ENCODE peak calls at places on chromosomes 5 and 9, in four cellular contexts. S is H1, L is HepG2, H is GM12878. J is an unnamed sample.

GRCh38 chr5:123659006-123659405 is 147.0 kb downstream of the CSNK1G3 start:
- DNase-seq in S (no peak), H (no peak), L (no peak), J (no peak)

GRCh38 chr5:6886866-6887265 is 173.6 kb downstream of the TENT4A start:
- DNase-seq in S (no peak), H (no peak), L (no peak), J (no peak)

GRCh38 chr5:111079846-111080245 is 8.3 kb downstream of the TSLP start:
- DNase-seq in H (no peak), L (no peak), S (no peak), J (no peak)

GRCh38 chr5:79547982-79548381 is 34.0 kb upstream of the HOMER1 start:
- DNase-seq in S (no peak), L (no peak), H (no peak), J (no peak)

GRCh38 chr5:109708813-109709212 is 19.1 kb downstream of the MAN2A1 start:
- DNase-seq in L (no peak), S (no peak), H (no peak), J (no peak)

GRCh38 chr5:54900906-54901725 is 84.3 kb downstream of the ESM1 start:
- DNase-seq in S (no peak), L (no peak), H (no peak), J (no peak)

GRCh38 chr5:107402881-107403280 is 267.9 kb downstream of the EFNA5 start:
- DNase-seq in S (no peak), L (no peak), H (no peak), J (no peak)

GRCh38 chr5:40073927-40074326 is 605.8 kb upstream of the PTGER4 start:
- DNase-seq in H (no peak), S (no peak), L (no peak), J (no peak)

GRCh38 chr5:158590936-158591863 is 508.5 kb downstream of the EBF1 start:
- DNase-seq in S (no peak), H (no peak), L (no peak), J (peak)

GRCh38 chr5:134073404-134073803 is 41.1 kb upstream of the TCF7 start:
- DNase-seq in L (no peak), S (no peak), H (no peak), J (no peak)

GRCh38 chr5:77958642-77959315 is 182.6 kb upstream of the TBCA start:
- DNase-seq in L (no peak), S (peak), H (no peak), J (peak)

GRCh38 chr5:180291234-180291940 is 496 bp downstream of the MAPK9 start:
- DNase-seq in H (no peak), L (no peak), S (no peak), J (no peak)

GRCh38 chr5:91133183-91133582 is 249.9 kb downstream of the ARRDC3 start:
- DNase-seq in L (no peak), H (no peak), S (no peak), J (no peak)

GRCh38 chr9:34072868-34073590 is 24.3 kb upstream of the UBAP2 start:
- DNase-seq in S (no peak), L (peak), H (no peak), J (no peak)

GRCh38 chr9:18296702-18297531 is 177.0 kb upstream of the ADAMTSL1 start:
- DNase-seq in L (no peak), S (no peak), H (no peak), J (no peak)

GRCh38 chr5:150700298-150700599 is 613 bp downstream of the RBM22 start:
- DNase-seq in H (no peak), S (no peak), L (no peak), J (no peak)

GRCh38 chr5:123795688-123796087 is 283.7 kb downstream of the CSNK1G3 start:
- DNase-seq in H (no peak), L (no peak), S (no peak), J (no peak)

GRCh38 chr9:13550519-13550918 is 271.0 kb upstream of the MPDZ start:
- DNase-seq in H (no peak), L (no peak), S (no peak), J (no peak)

GRCh38 chr5:97004423-97005060 is 68.7 kb downstream of the LNPEP start:
- DNase-seq in L (no peak), S (no peak), H (no peak), J (no peak)

GRCh38 chr5:93603191-93603590 is 20.2 kb downstream of the NR2F1 start:
- DNase-seq in H (no peak), L (no peak), S (no peak), J (no peak)

GRCh38 chr5:6573651-6574101 is 59.2 kb downstream of the NSUN2 start:
- DNase-seq in H (no peak), S (no peak), L (no peak), J (peak)

GRCh38 chr5:160959804-160960203 is 107.8 kb upstream of the ATP10B start:
- DNase-seq in L (no peak), S (no peak), H (peak), J (no peak)

GRCh38 chr9:127777368-127777960 is 1.0 kb downstream of the SH2D3C start:
- DNase-seq in L (no peak), S (no peak), H (no peak), J (no peak)

GRCh38 chr5:126676195-126676624 is 75.5 kb downstream of the PHAX start:
- DNase-seq in L (peak), S (no peak), H (peak), J (peak)

GRCh38 chr9:131530546-131530929 is 525 bp downstream of the UCK1 start:
- DNase-seq in L (peak), H (no peak), S (no peak), J (no peak)

GRCh38 chr5:96963267-96963666 is 27.4 kb downstream of the LNPEP start:
- DNase-seq in L (no peak), H (peak), S (no peak), J (no peak)

GRCh38 chr5:11182441-11183080 is 421.5 kb upstream of the DAP start:
- DNase-seq in L (peak), H (no peak), S (no peak), J (peak)

GRCh38 chr5:140857987-140858240 is 2.2 kb downstream of the PCDHA10 start:
- DNase-seq in S (no peak), H (no peak), L (no peak), J (no peak)

GRCh38 chr5:96017951-96018350 is 56.3 kb upstream of the ELL2 start:
- DNase-seq in S (no peak), H (no peak), L (peak), J (no peak)

GRCh38 chr5:132383261-132383660 is 13.8 kb downstream of the SLC22A5 start:
- DNase-seq in L (no peak), S (no peak), H (no peak), J (no peak)

GRCh38 chr9:125747053-125747764 is at the start of gene PBX3:
- DNase-seq in S (no peak), L (no peak), H (no peak), J (no peak)

GRCh38 chr9:125746017-125746773 is 978 bp upstream of the PBX3 start:
- DNase-seq in L (peak), S (peak), H (peak), J (peak)

GRCh38 chr9:125745682-125746016 is 1.5 kb upstream of the PBX3 start:
- DNase-seq in L (no peak), S (no peak), H (no peak), J (no peak)

GRCh38 chr9:125747765-125748510 is 765 bp downstream of the PBX3 start:
- DNase-seq in S (no peak), H (no peak), L (no peak), J (no peak)

GRCh38 chr9:125746774-125747052 is 460 bp upstream of the PBX3 start:
- DNase-seq in S (no peak), L (no peak), H (no peak), J (no peak)
- H3K4me3 ChIP-seq in S (peak), L (peak), H (no peak), J (no peak)

GRCh38 chr9:105932276-105932675 is 237.9 kb downstream of the TMEM38B start:
- DNase-seq in L (no peak), H (no peak), S (no peak), J (no peak)
- TF ChIP-seq YY1 in L (no peak), H (no peak), S (no peak), J (no peak)

GRCh38 chr5:137328418-137328937 is 170.6 kb downstream of the SPOCK1 start:
- DNase-seq in S (no peak), L (no peak), H (no peak), J (no peak)
- TF ChIP-seq SUZ12 in S (no peak), L (no peak), H (no peak), J (no peak)

DNA sequence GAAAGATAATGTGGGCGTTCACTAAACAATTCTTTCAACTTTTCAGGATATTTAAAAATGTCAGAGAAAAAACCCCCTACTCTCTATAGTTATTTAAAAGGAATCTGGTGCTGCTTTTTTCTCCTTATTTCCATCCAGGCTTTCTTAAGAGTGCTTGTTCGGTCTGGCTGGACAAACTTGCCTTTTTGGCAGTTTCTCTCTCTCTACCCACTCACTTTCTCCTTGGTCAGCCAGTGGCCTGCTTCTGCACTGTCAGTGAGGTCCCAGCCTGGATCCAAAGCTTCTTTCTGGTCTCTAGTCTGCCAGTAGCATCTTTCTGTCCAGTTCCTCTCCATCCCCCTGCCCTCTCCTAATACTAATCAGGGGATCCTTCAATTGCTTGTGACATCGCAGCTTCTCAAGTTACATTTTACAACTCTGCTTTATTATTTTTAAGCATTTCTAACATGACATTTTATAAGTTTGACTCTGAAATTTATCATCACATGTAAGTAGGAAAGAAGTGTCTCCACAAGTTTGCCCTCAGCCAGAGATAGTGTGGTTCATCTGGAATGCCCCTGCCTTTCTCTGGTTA is 50.4 kb downstream of the PIK3R1 start:
- DNase-seq in L (no peak), H (no peak), S (no peak), J (no peak)
- H3K4me3 ChIP-seq in L (no peak), H (no peak), S (no peak), J (no peak)

DNA sequence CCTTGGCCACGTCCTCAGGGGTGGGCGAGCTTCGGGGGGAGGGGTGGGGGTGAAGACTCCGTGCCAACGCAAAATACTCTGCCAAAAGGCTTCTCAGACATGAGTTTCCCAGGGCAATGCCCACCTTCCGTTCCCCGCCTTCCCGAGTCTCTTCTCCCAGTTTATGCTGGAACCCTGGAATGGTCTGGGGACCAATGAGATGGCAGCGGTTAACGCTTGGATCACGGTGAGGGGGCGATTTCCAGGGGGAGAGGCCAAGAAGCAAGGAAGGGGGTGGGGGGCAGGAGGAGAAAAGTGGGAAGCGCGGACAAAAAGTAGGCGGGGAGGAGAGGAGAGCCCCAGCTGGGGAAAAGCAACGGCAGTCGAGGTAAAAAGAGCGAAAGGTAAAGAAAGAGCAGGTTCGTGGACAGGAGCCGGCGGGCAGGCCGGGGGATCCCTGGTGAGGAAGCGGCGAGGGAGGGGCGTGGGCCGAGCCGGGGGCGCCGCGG is 593 bp upstream of the SNCAIP start:
- DNase-seq in S (no peak), L (no peak), H (no peak), J (no peak)
- TF ChIP-seq YY1 in S (no peak), L (no peak), H (no peak), J (no peak)

GRCh38 chr5:127958421-127959011 is 125.0 kb upstream of the SLC12A2 start:
- DNase-seq in S (no peak), L (peak), H (no peak), J (no peak)
- TF ChIP-seq SUZ12 in S (no peak), L (no peak), H (no peak), J (no peak)

GRCh38 chr5:176678584-176678983 is 31.3 kb downstream of the TSPAN17 start:
- DNase-seq in H (no peak), S (no peak), L (no peak), J (no peak)

GRCh38 chr5:176674799-176675198 is 27.5 kb downstream of the TSPAN17 start:
- DNase-seq in L (no peak), S (no peak), H (no peak), J (no peak)

GRCh38 chr5:176677209-176677931 is 30.1 kb downstream of the TSPAN17 start:
- DNase-seq in S (no peak), L (peak), H (no peak), J (no peak)

GRCh38 chr5:176675676-176676360 is 28.5 kb downstream of the TSPAN17 start:
- DNase-seq in L (peak), S (no peak), H (no peak), J (peak)

DNA sequence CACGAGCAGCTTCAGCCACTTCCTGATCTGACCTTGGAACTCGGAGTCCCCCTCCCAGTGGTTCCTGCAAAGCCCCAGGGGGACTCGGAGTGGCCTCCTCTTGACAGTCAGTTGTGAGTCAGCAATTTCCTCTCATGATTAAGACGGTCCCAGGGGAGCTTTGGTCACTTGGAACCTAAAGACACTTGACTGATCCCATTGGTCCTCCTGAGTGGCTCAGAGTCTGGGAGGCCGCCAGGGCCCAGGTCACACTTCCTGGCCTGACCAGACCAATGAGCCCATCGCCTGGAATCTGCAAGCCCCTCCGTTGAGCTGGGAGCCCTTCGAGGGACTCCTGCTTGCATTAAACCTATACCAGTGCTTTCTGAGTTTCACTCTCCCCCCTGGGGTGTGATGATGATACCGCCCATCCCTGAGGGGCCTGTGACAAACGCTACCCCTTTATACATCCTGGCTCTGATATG is 29.1 kb downstream of the TSPAN17 start:
- DNase-seq in S (no peak), H (peak), L (peak), J (no peak)
- H3K4me3 ChIP-seq in S (no peak), H (no peak), L (peak), J (no peak)

GRCh38 chr5:149387982-149388381 is 8.9 kb upstream of the IL17B start:
- DNase-seq in H (no peak), S (no peak), L (no peak), J (no peak)

GRCh38 chr5:149388498-149389190 is 9.6 kb upstream of the IL17B start:
- DNase-seq in S (no peak), L (no peak), H (no peak), J (no peak)

GRCh38 chr5:149391524-149391923 is 12.4 kb upstream of the IL17B start:
- DNase-seq in L (no peak), S (no peak), H (no peak), J (no peak)

GRCh38 chr5:149389552-149390495 is 10.7 kb upstream of the IL17B start:
- DNase-seq in L (no peak), S (no peak), H (no peak), J (no peak)

DNA sequence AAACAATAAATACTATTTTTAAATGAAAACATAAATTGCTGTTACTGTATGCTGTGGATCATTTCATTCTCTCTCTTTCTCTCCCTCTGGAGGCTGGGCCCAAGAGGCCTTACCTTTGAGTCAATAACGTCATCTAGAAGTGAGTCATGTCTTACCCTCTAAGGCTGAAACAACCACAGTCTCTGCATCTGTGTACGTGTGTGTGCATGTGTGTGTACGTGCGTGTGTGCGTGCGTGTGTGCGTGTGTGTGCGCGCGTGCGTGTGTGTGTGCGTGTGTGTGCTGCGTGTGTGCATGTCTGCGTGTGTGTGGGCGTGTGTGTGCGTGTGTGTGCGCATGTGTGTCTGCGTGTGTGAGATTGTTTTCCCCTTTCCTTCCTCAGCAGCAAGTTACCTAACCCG is 13.6 kb upstream of the IL17B start:
- DNase-seq in L (no peak), S (no peak), H (no peak), J (no peak)
- TF ChIP-seq YY1 in L (no peak), S (no peak), H (no peak), J (no peak)

GRCh38 chr5:172364773-172365172 is 81.2 kb upstream of the UBTD2 start:
- DNase-seq in H (no peak), S (no peak), L (no peak), J (no peak)

GRCh38 chr5:172365948-172366608 is 82.5 kb upstream of the UBTD2 start:
- DNase-seq in L (no peak), H (no peak), S (no peak), J (no peak)

GRCh38 chr5:172362755-172363154 is 79.2 kb upstream of the UBTD2 start:
- DNase-seq in H (no peak), S (no peak), L (no peak), J (no peak)

GRCh38 chr5:172358345-172358744 is 74.8 kb upstream of the UBTD2 start:
- DNase-seq in H (no peak), S (no peak), L (no peak), J (no peak)

DNA sequence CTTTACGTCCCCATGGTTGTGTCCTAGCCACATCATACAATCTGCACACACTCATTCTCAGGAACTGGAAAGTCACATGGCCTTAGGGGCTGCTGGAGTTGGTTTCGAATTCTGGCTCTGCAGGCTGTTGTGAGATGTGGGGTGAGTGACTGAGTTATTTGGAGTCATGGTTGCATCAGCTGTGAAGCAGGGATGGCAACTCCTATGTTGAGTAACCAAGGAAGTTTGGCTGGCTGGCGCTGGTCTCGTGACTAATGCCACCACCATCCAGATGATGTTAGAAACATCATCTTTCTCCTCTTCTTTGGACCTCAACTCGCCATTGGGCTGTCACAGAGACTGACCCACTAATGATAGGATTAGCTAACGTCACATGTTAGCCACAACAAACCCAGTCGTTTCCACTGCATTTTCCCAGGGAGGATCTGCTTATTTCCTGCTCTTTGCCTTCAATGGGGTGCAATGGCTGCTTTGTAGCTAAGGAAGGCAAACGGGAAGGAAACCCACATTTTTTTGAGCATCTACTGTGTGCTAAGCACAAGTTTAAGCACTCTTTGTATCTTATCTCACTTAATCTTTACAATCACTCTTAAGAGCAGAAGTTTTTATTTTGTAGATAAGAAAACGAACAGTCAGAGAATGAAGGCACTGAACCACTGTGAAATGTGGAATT is 78.1 kb upstream of the UBTD2 start:
- DNase-seq in S (no peak), L (no peak), H (peak), J (no peak)
- TF ChIP-seq SUZ12 in S (no peak), L (no peak), H (no peak), J (no peak)

J was measured in NT2/D1.